ENCODE peak calls at places on chromosomes 12 and 14, in nine cellular contexts. H, M, K, I, A, X, P, W and T are unnamed samples.

GRCh38 chr12:473198-473597 is 13.5 kb downstream of the B4GALNT3 start:
- DNase-seq in M (no peak), P (no peak), W (no peak), I (no peak), H (no peak), A (no peak), X (no peak), K (no peak), T (no peak)

GRCh38 chr12:113476093-113476986 is 4.7 kb upstream of the LHX5 start:
- DNase-seq in W (no peak), X (no peak), K (no peak), H (no peak), P (no peak), A (no peak), I (no peak), M (no peak), T (no peak)

GRCh38 chr12:114288071-114288470 is 117.9 kb downstream of the TBX5 start:
- DNase-seq in I (no peak), K (peak), P (no peak), A (no peak), W (no peak), H (no peak), X (no peak), M (no peak), T (no peak)

GRCh38 chr12:7016958-7017571 is 1.2 kb downstream of the LPCAT3 start:
- DNase-seq in W (no peak), M (no peak), I (no peak), P (no peak), H (no peak), X (no peak), A (no peak), K (no peak), T (no peak)

GRCh38 chr12:124786065-124786964 is 77.3 kb downstream of the SCARB1 start:
- DNase-seq in A (peak), P (no peak), M (no peak), K (peak), I (peak), W (peak), X (peak), H (peak), T (no peak)

GRCh38 chr14:92473261-92473946 is 40.2 kb upstream of the RIN3 start:
- DNase-seq in P (no peak), W (peak), K (peak), I (no peak), X (peak), H (no peak), A (peak), M (no peak), T (no peak)

GRCh38 chr14:94903338-94903737 is 133.4 kb upstream of the GSC start:
- DNase-seq in A (peak), W (no peak), M (no peak), X (no peak), I (no peak), P (no peak), K (no peak), H (no peak), T (no peak)

GRCh38 chr12:55955800-55956508 is 9.9 kb downstream of the PMEL start:
- DNase-seq in W (peak), M (no peak), P (no peak), A (no peak), K (peak), I (peak), H (peak), X (no peak), T (no peak)